ENCODE peak calls at places on chromosomes 16 and 17, in five cellular contexts. M is body of pancreas, K is suprapubic skin, L is skeletal muscle cell, T is AG10803. Q is an unnamed sample.

GRCh38 chr16:4966736-4967453 is 8.8 kb downstream of the SEC14L5 start:
- DNase-seq in L (no peak), K (no peak), T (no peak), M (no peak), Q (no peak)

GRCh38 chr17:62862251-62862650 is 54.1 kb upstream of the MARCHF10 start:
- DNase-seq in K (no peak), L (no peak), T (no peak), M (no peak), Q (no peak)

GRCh38 chr17:4744999-4745969 is 5.6 kb upstream of the CXCL16 start:
- DNase-seq in L (no peak), T (no peak), M (no peak), K (no peak), Q (no peak)

GRCh38 chr17:31486351-31487062 is 95.0 kb downstream of the RAB11FIP4 start:
- DNase-seq in K (no peak), M (peak), T (no peak), L (no peak), Q (no peak)

GRCh38 chr17:38896373-38896954 is 26.6 kb downstream of the LASP1 start:
- DNase-seq in T (no peak), M (no peak), L (no peak), K (no peak), Q (peak)

GRCh38 chr16:11301645-11302513 is 20.7 kb upstream of the PRM1 start:
- DNase-seq in K (no peak), L (no peak), T (no peak), M (no peak), Q (no peak)

GRCh38 chr16:66189951-66190350 is 176.5 kb upstream of the CDH5 start:
- DNase-seq in K (no peak), M (peak), T (peak), L (peak), Q (peak)

GRCh38 chr16:87815567-87815966 is 49.8 kb upstream of the KLHDC4 start:
- DNase-seq in M (no peak), T (no peak), K (no peak), L (no peak), Q (peak)

GRCh38 chr16:53982631-53983042 is 278.7 kb downstream of the FTO start:
- DNase-seq in L (no peak), K (no peak), M (no peak), T (no peak), Q (no peak)

GRCh38 chr16:87129771-87130170 is 187.4 kb downstream of the C16orf95 start:
- DNase-seq in M (no peak), T (no peak), K (no peak), L (peak), Q (no peak)

DNA sequence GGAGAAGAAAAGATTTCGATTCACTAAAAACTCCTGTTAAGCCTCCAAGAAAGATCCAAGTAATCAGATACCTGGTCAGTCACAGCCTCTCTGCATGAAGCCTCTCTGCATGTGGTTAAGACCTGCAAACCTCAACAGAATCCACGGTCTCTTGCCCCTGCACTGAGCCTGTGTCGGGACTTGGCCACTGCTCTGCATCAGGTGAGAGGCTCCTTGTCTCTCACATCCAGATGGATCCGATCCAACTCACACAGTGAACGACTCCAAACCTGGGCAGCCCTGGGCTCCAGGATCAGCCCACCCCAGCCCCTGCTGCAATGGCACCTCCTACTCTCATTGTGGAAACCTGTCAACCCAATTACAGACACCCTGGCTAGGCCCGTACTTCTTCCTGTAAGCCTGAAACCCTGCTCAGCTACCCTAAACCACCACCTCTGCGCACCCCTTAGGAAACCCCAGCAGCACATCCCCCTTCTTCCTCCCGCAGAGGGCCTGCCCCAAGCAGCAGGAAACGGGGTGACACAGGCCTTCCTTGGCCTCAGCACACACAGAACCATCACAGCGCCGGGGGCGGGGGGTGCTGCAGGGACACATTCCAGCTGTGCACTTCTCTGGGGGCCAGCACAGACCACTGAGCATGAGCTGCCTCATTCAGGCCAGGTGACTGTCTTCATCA is 129.5 kb downstream of the ANKRD11 start:
- DNase-seq in M (peak), K (no peak), T (no peak), L (no peak), Q (no peak)
- H3K4me3 ChIP-seq in M (no peak), K (no peak), T (no peak), L (no peak), Q (no peak)

DNA sequence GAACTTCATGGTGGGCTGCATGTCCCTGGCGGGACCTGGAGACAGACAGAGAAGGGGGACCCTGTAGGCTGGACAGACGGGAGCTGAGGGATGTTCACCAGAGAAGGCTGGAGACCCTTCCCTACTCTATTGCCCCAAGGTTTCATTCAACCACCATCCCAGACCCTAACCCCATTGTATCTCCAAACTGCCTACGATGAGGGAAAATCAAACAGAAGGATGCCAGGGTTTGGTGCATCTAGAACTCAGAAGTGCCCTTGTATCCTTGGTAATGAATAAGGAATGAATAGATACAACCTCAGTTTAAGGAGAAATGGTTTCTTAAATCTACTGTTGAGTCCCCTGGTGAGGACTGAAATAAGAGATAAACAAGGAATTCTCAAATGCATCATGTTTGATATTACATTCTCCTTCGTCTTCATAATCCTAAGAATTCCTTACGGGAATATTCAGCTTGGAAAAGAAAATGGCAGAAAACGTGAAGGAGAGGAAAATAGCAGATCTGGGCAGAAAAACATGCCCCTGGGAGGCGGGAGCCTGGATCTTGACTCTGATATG is 16.4 kb downstream of the TNS4 start:
- DNase-seq in K (no peak), T (no peak), M (no peak), L (no peak), Q (no peak)
- H3K4me3 ChIP-seq in K (no peak), T (no peak), M (no peak), L (no peak), Q (no peak)

DNA sequence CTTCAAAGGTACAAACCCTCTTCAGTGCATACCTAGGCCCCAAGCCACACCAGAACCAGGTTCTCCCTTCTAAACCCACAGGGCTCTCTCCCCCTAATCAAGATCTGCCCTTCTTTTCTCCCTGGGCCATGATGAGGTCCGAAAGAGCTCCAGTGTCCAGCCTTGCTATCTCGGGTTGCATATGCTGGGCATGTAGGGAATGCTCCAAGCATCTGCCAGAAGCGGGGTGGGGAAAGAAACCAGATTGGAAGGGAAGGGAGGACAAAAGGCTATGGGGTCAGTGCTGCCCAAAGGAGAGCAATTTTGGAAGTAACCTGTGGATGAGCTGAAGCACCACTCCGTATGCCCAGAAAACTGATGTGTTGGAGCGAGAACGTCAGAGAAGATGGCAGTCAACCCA is 2.3 kb downstream of the CTDNEP1 start:
- DNase-seq in T (no peak), M (no peak), K (no peak), L (no peak), Q (no peak)
- H3K4me3 ChIP-seq in T (no peak), M (no peak), K (no peak), L (no peak), Q (peak)

GRCh38 chr16:56605475-56605874 is 2.9 kb upstream of the MT2A start:
- DNase-seq in L (no peak), M (no peak), T (no peak), K (no peak), Q (no peak)

GRCh38 chr16:56603589-56603988 is 4.8 kb upstream of the MT2A start:
- DNase-seq in K (no peak), L (no peak), M (peak), T (peak), Q (peak)

GRCh38 chr16:56604966-56605365 is 3.4 kb upstream of the MT2A start:
- DNase-seq in T (no peak), L (no peak), K (no peak), M (no peak), Q (no peak)

GRCh38 chr16:56601325-56601724 is 7.1 kb upstream of the MT2A start:
- DNase-seq in L (no peak), M (no peak), T (no peak), K (no peak), Q (no peak)

GRCh38 chr16:56600398-56600999 is 7.9 kb upstream of the MT2A start:
- DNase-seq in T (peak), K (no peak), M (peak), L (no peak), Q (peak)
- H3K4me3 ChIP-seq in T (no peak), K (no peak), M (no peak), L (no peak), Q (no peak)

GRCh38 chr16:58249780-58250478 is 44.9 kb downstream of the PRSS54 start:
- DNase-seq in L (peak), M (peak), T (peak), K (peak), Q (peak)
- H3K4me3 ChIP-seq in L (peak), M (no peak), T (peak), K (peak), Q (peak)

Q was measured in fibroblast of villous mesenchyme.